ENCODE peak calls at places on chromosomes 7 and 10, in six cellular contexts. K is A549, G is WTC11, I is H1, Y is K562, Z is HepG2. T is an unnamed sample.

GRCh38 chr7:25894002-25894901 is 257.7 kb upstream of the NFE2L3 start:
- DNase-seq in K (peak), G (peak), I (peak), Y (peak), Z (peak), T (no peak)

GRCh38 chr10:124174673-124175645 is 81.6 kb upstream of the CHST15 start:
- DNase-seq in K (no peak), G (no peak), I (peak), Y (no peak), Z (no peak), T (no peak)

GRCh38 chr10:76397210-76397881 is 965.9 kb downstream of the LRMDA start:
- DNase-seq in K (no peak), G (no peak), I (no peak), Y (no peak), Z (no peak), T (no peak)

GRCh38 chr10:81081887-81082620 is 544.4 kb downstream of the SH2D4B start:
- DNase-seq in K (peak), G (peak), I (peak), Y (peak), Z (no peak), T (no peak)

GRCh38 chr7:64626557-64626956 is 39.4 kb upstream of the ZNF107 start:
- DNase-seq in K (no peak), G (no peak), I (no peak), Y (no peak), Z (no peak), T (no peak)

GRCh38 chr10:74898201-74898976 is 72.0 kb downstream of the KAT6B start:
- DNase-seq in K (peak), G (no peak), I (no peak), Y (no peak), Z (peak), T (no peak)

GRCh38 chr7:23685770-23686169 is 5.8 kb downstream of the FAM221A start:
- DNase-seq in K (peak), G (no peak), I (no peak), Y (no peak), Z (no peak), T (no peak)

GRCh38 chr10:87930929-87931835 is 67.8 kb downstream of the PTEN start:
- DNase-seq in K (no peak), G (no peak), I (no peak), Y (no peak), Z (no peak), T (no peak)

GRCh38 chr10:184911-185310 is 49.7 kb downstream of the ZMYND11 start:
- DNase-seq in K (no peak), G (no peak), I (no peak), Y (no peak), Z (no peak), T (no peak)

GRCh38 chr10:121339136-121339535 is 259.1 kb downstream of the FGFR2 start:
- DNase-seq in K (no peak), G (no peak), I (no peak), Y (no peak), Z (no peak), T (no peak)

GRCh38 chr7:45625714-45626440 is 51.7 kb downstream of the ADCY1 start:
- DNase-seq in K (no peak), G (no peak), I (no peak), Y (no peak), Z (no peak), T (no peak)

GRCh38 chr10:93080350-93081046 is 6.8 kb downstream of the CYP26A1 start:
- DNase-seq in K (peak), G (peak), I (peak), Y (peak), Z (peak), T (no peak)

GRCh38 chr10:33484787-33485186 is 150.3 kb upstream of the NRP1 start:
- DNase-seq in K (peak), G (no peak), I (no peak), Y (no peak), Z (no peak), T (no peak)

GRCh38 chr7:34723338-34723737 is 65.3 kb downstream of the NPSR1 start:
- DNase-seq in K (no peak), G (no peak), I (no peak), Y (no peak), Z (no peak), T (no peak)

GRCh38 chr7:11775401-11775800 is 56.6 kb downstream of the THSD7A start:
- DNase-seq in K (no peak), G (no peak), I (no peak), Y (no peak), Z (no peak), T (no peak)

GRCh38 chr7:73977626-73978618 is 50.1 kb upstream of the ELN start:
- DNase-seq in K (peak), G (no peak), I (no peak), Y (no peak), Z (peak), T (no peak)

GRCh38 chr10:116287906-116288501 is 15.0 kb upstream of the GFRA1 start:
- DNase-seq in K (peak), G (peak), I (no peak), Y (peak), Z (peak), T (peak)

GRCh38 chr10:115854740-115855435 is 418.1 kb downstream of the GFRA1 start:
- DNase-seq in K (no peak), G (no peak), I (no peak), Y (no peak), Z (no peak), T (no peak)

GRCh38 chr10:63935705-63936104 is 414.5 kb downstream of the REEP3 start:
- DNase-seq in K (peak), G (no peak), I (no peak), Y (peak), Z (no peak), T (no peak)

GRCh38 chr10:22058195-22058594 is 54.7 kb upstream of the DNAJC1 start:
- DNase-seq in K (no peak), G (no peak), I (no peak), Y (no peak), Z (no peak), T (no peak)

GRCh38 chr7:12814107-12814506 is 126.7 kb downstream of the ARL4A start:
- DNase-seq in K (no peak), G (no peak), I (no peak), Y (no peak), Z (no peak), T (no peak)

GRCh38 chr10:97689637-97690036 is 2.6 kb upstream of the AVPI1 start:
- DNase-seq in K (peak), G (no peak), I (no peak), Y (peak), Z (no peak), T (no peak)

GRCh38 chr7:26379711-26380110 is 88.0 kb downstream of the SNX10 start:
- DNase-seq in K (no peak), G (no peak), I (no peak), Y (no peak), Z (no peak), T (peak)

GRCh38 chr7:111886233-111886632 is 320.0 kb downstream of the DOCK4 start:
- DNase-seq in K (no peak), G (no peak), I (no peak), Y (no peak), Z (no peak), T (no peak)

GRCh38 chr10:86671985-86672710 is 3.8 kb downstream of the LDB3 start:
- DNase-seq in K (no peak), G (no peak), I (no peak), Y (peak), Z (no peak), T (no peak)

GRCh38 chr7:132933076-132933466 is 148.8 kb downstream of the CHCHD3 start:
- DNase-seq in K (no peak), G (no peak), I (no peak), Y (no peak), Z (no peak), T (no peak)

GRCh38 chr10:61970182-61971015 is 68.9 kb downstream of the ARID5B start:
- DNase-seq in K (no peak), G (no peak), I (no peak), Y (no peak), Z (peak), T (peak)

GRCh38 chr10:71302874-71303568 is 16.0 kb upstream of the SLC29A3 start:
- DNase-seq in K (peak), G (no peak), I (no peak), Y (peak), Z (peak), T (peak)

GRCh38 chr7:117068511-117069155 is 115.3 kb downstream of the ST7 start:
- DNase-seq in K (no peak), G (no peak), I (no peak), Y (no peak), Z (no peak), T (peak)

GRCh38 chr7:105028004-105028403 is 14.0 kb downstream of the KMT2E start:
- DNase-seq in K (no peak), G (no peak), I (no peak), Y (no peak), Z (no peak), T (no peak)

GRCh38 chr7:130351664-130352015 is 7.0 kb downstream of the CPA5 start:
- DNase-seq in K (no peak), G (no peak), I (no peak), Y (no peak), Z (no peak), T (no peak)

GRCh38 chr10:114396455-114396854 is 7.8 kb downstream of the AFAP1L2 start:
- DNase-seq in K (no peak), G (no peak), I (no peak), Y (no peak), Z (no peak), T (no peak)

GRCh38 chr10:114395361-114396022 is 8.8 kb downstream of the AFAP1L2 start:
- DNase-seq in K (no peak), G (no peak), I (no peak), Y (no peak), Z (no peak), T (no peak)

GRCh38 chr10:114393886-114394285 is 10.4 kb downstream of the AFAP1L2 start:
- DNase-seq in K (no peak), G (no peak), I (no peak), Y (no peak), Z (no peak), T (no peak)

GRCh38 chr10:114393482-114393881 is 10.8 kb downstream of the AFAP1L2 start:
- DNase-seq in K (no peak), G (no peak), I (no peak), Y (no peak), Z (no peak), T (peak)

DNA sequence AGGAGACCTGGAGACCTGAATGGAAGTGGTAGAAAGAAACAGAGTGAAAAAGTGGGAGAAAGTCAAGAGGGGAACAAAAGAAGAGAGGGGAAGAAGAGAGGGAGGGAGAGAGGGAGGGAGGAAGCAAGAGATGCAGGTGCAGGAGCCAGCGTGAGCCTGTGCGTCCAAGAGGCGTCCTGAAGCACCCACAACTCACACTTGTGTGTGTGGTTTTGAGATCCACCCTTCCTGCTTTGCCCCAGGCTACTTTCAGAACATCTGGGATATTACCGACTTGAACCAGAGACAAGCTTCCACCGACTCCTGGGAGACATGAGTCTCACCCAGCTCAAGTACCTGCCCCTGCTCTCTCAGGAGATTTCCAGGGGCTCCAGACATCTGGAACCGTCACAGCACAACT is 9.8 kb downstream of the AFAP1L2 start:
- DNase-seq in K (no peak), G (no peak), I (no peak), Y (no peak), Z (no peak), T (no peak)
- TF ChIP-seq JUN in K (no peak), G (no peak), I (no peak), Y (no peak), Z (no peak), T (no peak)

GRCh38 chr10:24496066-24496465 is 227.6 kb downstream of the ARHGAP21 start:
- DNase-seq in K (no peak), G (no peak), I (no peak), Y (no peak), Z (no peak), T (no peak)
- TF ChIP-seq JUN in K (no peak), G (no peak), I (no peak), Y (no peak), Z (no peak), T (no peak)

DNA sequence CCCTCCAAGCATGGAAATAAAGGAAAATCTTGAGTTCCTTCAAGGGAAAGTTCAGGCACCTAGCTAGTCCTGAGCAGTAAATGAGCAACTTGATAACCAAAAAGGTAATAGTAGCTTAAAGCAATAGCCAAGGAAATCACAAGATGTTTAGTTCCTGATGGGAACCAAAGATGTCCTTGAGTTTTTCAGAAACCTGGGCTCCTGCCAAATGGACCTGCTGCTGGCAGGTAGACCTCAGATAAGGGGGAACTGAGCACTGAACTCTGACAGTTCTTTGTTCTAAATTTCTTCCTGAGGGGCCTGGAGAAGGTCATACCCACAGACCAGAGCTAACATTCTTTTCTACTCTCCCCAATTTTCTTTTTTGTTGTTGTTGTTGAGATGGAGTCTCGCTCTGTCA is 48.5 kb downstream of the TMEM130 start:
- DNase-seq in K (no peak), G (no peak), I (no peak), Y (peak), Z (no peak), T (no peak)
- TF ChIP-seq JUN in K (no peak), G (no peak), I (no peak), Y (no peak), Z (no peak), T (no peak)

DNA sequence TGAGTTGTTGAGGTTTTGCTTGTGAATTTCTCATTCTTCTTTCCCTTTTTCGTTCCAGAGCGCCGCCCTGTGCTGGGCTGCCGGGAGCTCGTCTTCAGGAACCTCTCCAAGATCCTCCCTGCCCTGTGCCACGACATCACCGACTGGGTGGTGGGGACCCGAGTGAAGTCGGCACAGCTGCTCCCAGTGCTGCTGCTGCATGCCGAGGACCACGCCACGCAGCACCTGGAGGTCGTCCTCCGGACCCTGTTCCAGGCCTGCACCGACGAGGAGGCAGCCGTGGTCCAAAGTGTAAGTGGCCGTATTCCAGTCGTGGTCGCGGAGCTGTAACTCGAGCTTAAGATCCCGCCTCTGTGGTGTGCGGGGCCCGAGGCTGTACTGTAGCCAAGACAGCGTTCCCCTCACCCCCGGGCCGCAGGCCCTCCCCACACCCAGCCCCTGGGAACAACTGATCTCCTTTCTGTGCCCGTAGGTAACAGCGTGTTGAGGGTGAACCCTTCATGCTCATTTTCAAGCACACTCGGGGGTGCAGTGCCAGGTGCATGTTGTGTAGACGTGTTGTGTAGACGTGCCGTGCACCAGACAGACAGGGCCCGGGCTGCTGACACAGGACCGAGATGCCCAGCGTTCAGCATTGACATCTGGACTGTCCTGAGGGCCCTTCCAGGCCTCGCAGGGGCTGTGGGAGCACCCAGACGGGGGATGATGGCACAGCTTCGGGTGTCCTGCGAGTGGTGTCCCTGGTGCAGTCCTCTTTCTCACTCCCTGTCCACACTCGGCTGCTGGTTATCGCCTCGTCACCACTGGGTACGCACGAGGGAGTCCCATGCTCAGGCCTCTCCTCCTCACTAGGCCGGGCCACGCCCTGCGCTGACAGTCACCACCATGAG is 27.7 kb upstream of the PRKAR1B start:
- DNase-seq in K (no peak), G (no peak), I (no peak), Y (no peak), Z (no peak), T (no peak)
- TF ChIP-seq JUN in K (no peak), G (no peak), I (no peak), Y (no peak), Z (no peak), T (no peak)

GRCh38 chr10:11163990-11164805 is 146.5 kb downstream of the CELF2 start:
- DNase-seq in K (no peak), G (no peak), I (peak), Y (no peak), Z (no peak), T (no peak)

GRCh38 chr10:11162828-11163599 is 145.3 kb downstream of the CELF2 start:
- DNase-seq in K (no peak), G (no peak), I (peak), Y (peak), Z (no peak), T (no peak)

GRCh38 chr10:11167233-11167979 is 149.7 kb downstream of the CELF2 start:
- DNase-seq in K (no peak), G (no peak), I (no peak), Y (no peak), Z (no peak), T (no peak)

GRCh38 chr10:11165591-11166543 is 148.2 kb downstream of the CELF2 start:
- DNase-seq in K (no peak), G (peak), I (no peak), Y (peak), Z (no peak), T (peak)

DNA sequence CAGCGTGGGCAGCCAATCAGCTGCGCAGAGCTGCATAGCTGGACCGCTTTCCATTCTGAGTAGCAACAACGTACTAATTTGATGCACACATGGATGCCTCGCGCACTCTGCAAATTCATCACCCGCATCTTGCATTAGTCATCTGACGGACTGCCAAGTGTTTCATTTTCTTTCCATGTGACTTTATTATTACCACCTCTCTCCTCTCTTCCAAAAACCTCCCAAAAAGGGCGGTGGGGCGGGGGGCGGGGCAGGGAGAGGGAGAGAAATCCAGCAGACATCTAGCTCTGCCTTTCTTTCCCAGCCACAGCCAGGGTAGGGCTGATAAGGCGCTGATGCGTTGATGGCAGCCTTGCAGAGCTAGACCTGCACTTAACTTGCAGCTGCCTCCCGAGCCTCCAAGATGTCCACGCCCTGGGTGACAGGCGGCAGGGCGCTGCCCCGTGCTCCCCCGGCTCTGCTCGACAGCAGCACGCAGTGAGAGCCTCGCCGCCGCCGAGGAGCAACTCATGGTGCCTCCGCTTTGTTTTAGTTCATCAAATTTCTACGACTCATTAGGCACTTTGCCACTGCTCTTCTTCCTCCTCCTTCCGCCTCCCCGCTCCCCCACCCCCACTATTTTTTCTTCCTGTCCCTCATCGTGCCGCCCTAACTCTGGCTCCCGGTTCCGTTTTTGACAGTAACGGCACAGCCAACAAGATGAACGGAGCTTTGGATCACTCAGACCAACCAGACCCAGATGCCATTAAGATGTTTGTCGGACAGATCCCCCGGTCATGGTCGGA is 147.3 kb downstream of the CELF2 start:
- DNase-seq in K (no peak), G (peak), I (peak), Y (peak), Z (no peak), T (peak)
- TF ChIP-seq JUN in K (no peak), G (no peak), I (no peak), Y (no peak), Z (no peak), T (peak)

GRCh38 chr7:156639426-156640256 is 933 bp upstream of the RNF32 start:
- DNase-seq in K (no peak), G (peak), I (no peak), Y (peak), Z (no peak), T (no peak)
- TF ChIP-seq JUN in K (no peak), G (no peak), I (no peak), Y (no peak), Z (no peak), T (no peak)

GRCh38 chr7:31741852-31742251 is 54.8 kb downstream of the PPP1R17 start:
- DNase-seq in K (no peak), G (no peak), I (no peak), Y (no peak), Z (no peak), T (no peak)

GRCh38 chr7:31734456-31734855 is 47.4 kb downstream of the PPP1R17 start:
- DNase-seq in K (no peak), G (no peak), I (no peak), Y (no peak), Z (no peak), T (no peak)

GRCh38 chr7:31735991-31736982 is 49.3 kb downstream of the PPP1R17 start:
- DNase-seq in K (peak), G (peak), I (peak), Y (peak), Z (peak), T (peak)
- TF ChIP-seq JUN in K (no peak), G (no peak), I (no peak), Y (no peak), Z (no peak), T (no peak)

T was measured in endothelial cell of umbilical vein.